ENCODE peak calls at places on chromosomes 4 and X, in eight cellular contexts. T, D, C, A, O, Z, N and L are unnamed samples.

GRCh38 chr4:109160494-109160893 is 142.0 kb downstream of the COL25A1 start:
- DNase-seq in A (no peak), O (no peak), C (no peak), T (no peak), N (no peak), D (no peak), Z (no peak), L (no peak)

GRCh38 chr4:54095110-54095800 is 4.7 kb upstream of the GSX2 start:
- DNase-seq in Z (no peak), O (no peak), C (no peak), D (no peak), N (no peak), T (no peak), A (no peak), L (no peak)

GRCh38 chrX:49838374-49838773 is 9.3 kb downstream of the PAGE4 start:
- DNase-seq in D (peak; percentile 59), Z (peak; percentile 3), O (peak; percentile 4), A (no peak), C (peak; percentile 3), N (peak; percentile 31), T (peak; percentile 13), L (peak; percentile 4)

GRCh38 chrX:119521246-119521645 is 44.0 kb downstream of the STEEP1 start:
- DNase-seq in N (no peak), Z (no peak), O (no peak), T (no peak), A (no peak), D (no peak), C (no peak), L (no peak)

GRCh38 chrX:78199851-78200250 is 60.4 kb upstream of the TAF9B start:
- DNase-seq in Z (no peak), A (peak; percentile 28), C (peak; percentile 10), D (no peak), N (peak; percentile 35), O (no peak), T (no peak), L (no peak)

GRCh38 chr4:76610751-76611150 is 175.7 kb downstream of the SHROOM3 start:
- DNase-seq in N (no peak), A (no peak), C (no peak), Z (no peak), O (no peak), T (no peak), D (no peak), L (no peak)

GRCh38 chrX:37608156-37608555 is 36.7 kb downstream of the LANCL3 start:
- DNase-seq in C (no peak), N (no peak), D (peak; percentile 15), T (no peak), A (no peak), Z (no peak), O (no peak), L (no peak)

GRCh38 chrX:109847257-109848187 is 114.5 kb upstream of the ACSL4 start:
- DNase-seq in D (peak; percentile 23), C (peak; percentile 26), Z (peak; percentile 90), O (no peak), N (peak; percentile 71), T (no peak), A (peak; percentile 78), L (no peak)

GRCh38 chr4:159107203-159107921 is 4.5 kb downstream of the RAPGEF2 start:
- DNase-seq in O (no peak), N (peak; percentile 28), Z (peak; percentile 53), C (no peak), D (no peak), T (no peak), A (no peak), L (no peak)

GRCh38 chr4:1855334-1856070 is 454 bp downstream of the LETM1 start:
- DNase-seq in O (peak; percentile 35), Z (no peak), D (no peak), C (peak; percentile 31), A (no peak), N (no peak), T (peak; percentile 37), L (no peak)

GRCh38 chr4:136634121-136634520 is 898.2 kb downstream of the PCDH18 start:
- DNase-seq in Z (no peak), O (no peak), A (no peak), T (no peak), D (no peak), N (no peak), C (no peak), L (no peak)

GRCh38 chrX:119240356-119240755 is 4.3 kb downstream of the PGRMC1 start:
- DNase-seq in Z (peak; percentile 87), T (no peak), A (no peak), N (peak; percentile 70), O (no peak), D (no peak), C (no peak), L (no peak)

GRCh38 chrX:11787564-11787963 is 29.5 kb downstream of the MSL3 start:
- DNase-seq in D (peak; percentile 96), Z (peak; percentile 38), O (peak; percentile 85), N (peak; percentile 75), A (no peak), T (peak; percentile 50), C (no peak), L (peak; percentile 40)

GRCh38 chr4:147985376-147985775 is 253.5 kb downstream of the ARHGAP10 start:
- DNase-seq in T (no peak), D (no peak), Z (no peak), O (no peak), N (no peak), A (no peak), C (no peak), L (no peak)

GRCh38 chrX:72018277-72019112 is 107.8 kb downstream of the NHSL2 start:
- DNase-seq in Z (peak; percentile 89), T (peak; percentile 84), C (peak; percentile 96), N (peak; percentile 90), D (peak; percentile 97), O (peak; percentile 81), A (peak; percentile 66), L (peak; percentile 52)

GRCh38 chr4:127846765-127847164 is 33.9 kb upstream of the PLK4 start:
- DNase-seq in D (no peak), C (no peak), O (no peak), N (no peak), Z (no peak), T (no peak), A (no peak), L (no peak)

GRCh38 chr4:2289311-2289954 is 27.5 kb upstream of the MXD4 start:
- DNase-seq in O (no peak), A (no peak), D (no peak), N (no peak), T (no peak), Z (no peak), C (no peak), L (no peak)

GRCh38 chrX:18290200-18290599 is 64.3 kb downstream of the SCML2 start:
- DNase-seq in N (no peak), Z (no peak), C (no peak), O (no peak), A (no peak), T (no peak), D (peak; percentile 44), L (no peak)

GRCh38 chr4:8819421-8820177 is 52.0 kb downstream of the HMX1 start:
- DNase-seq in C (no peak), Z (no peak), O (no peak), A (no peak), D (no peak), N (no peak), T (peak; percentile 5), L (no peak)

GRCh38 chr4:100848865-100849264 is 331.0 kb upstream of the EMCN start:
- DNase-seq in A (no peak), O (peak; percentile 13), D (peak; percentile 28), T (no peak), Z (no peak), N (no peak), C (no peak), L (no peak)

GRCh38 chrX:130626521-130626920 is 224.7 kb downstream of the RBMX2 start:
- DNase-seq in N (no peak), Z (peak; percentile 49), D (no peak), C (no peak), O (no peak), A (no peak), T (no peak), L (no peak)

GRCh38 chrX:40154853-40155616 is 57.3 kb upstream of the BCOR start:
- DNase-seq in N (peak; percentile 53), C (no peak), A (peak; percentile 71), Z (no peak), T (peak; percentile 66), O (no peak), D (peak; percentile 81), L (peak; percentile 27)

GRCh38 chr4:80173387-80173786 is 23.9 kb upstream of the PRDM8 start:
- DNase-seq in T (no peak), O (peak; percentile 65), D (no peak), Z (peak; percentile 89), N (peak; percentile 54), C (no peak), A (no peak), L (no peak)

GRCh38 chrX:131393426-131393825 is 104.3 kb upstream of the IGSF1 start:
- DNase-seq in Z (no peak), D (no peak), O (no peak), A (no peak), C (no peak), N (no peak), T (no peak), L (no peak)

GRCh38 chr4:76198411-76199237 is 15.0 kb downstream of the SCARB2 start:
- DNase-seq in C (no peak), O (peak; percentile 65), T (peak; percentile 85), N (peak; percentile 87), Z (peak; percentile 93), D (no peak), A (no peak), L (peak; percentile 83)

GRCh38 chr4:94342713-94343112 is at the start of gene HPGDS:
- DNase-seq in T (no peak), D (no peak), C (no peak), A (no peak), N (no peak), O (no peak), Z (no peak), L (no peak)

GRCh38 chr4:37685211-37685725 is 908 bp downstream of the RELL1 start:
- DNase-seq in T (peak; percentile 29), N (peak; percentile 50), C (no peak), O (peak; percentile 31), D (peak; percentile 27), Z (peak; percentile 52), A (no peak), L (no peak)

GRCh38 chr4:75015627-75016026 is 82.7 kb downstream of the PARM1 start:
- DNase-seq in Z (no peak), C (no peak), A (no peak), D (no peak), O (no peak), N (no peak), T (no peak), L (no peak)

GRCh38 chr4:104500452-104500851 is 5.8 kb upstream of the CXXC4 start:
- DNase-seq in N (no peak), O (no peak), D (no peak), C (no peak), T (peak; percentile 19), Z (no peak), A (no peak), L (no peak)

GRCh38 chrX:114584434-114584943 is 603 bp downstream of the HTR2C start:
- DNase-seq in Z (no peak), C (no peak), N (no peak), O (no peak), D (peak; percentile 69), T (no peak), A (no peak), L (no peak)

GRCh38 chr4:119581480-119581879 is 47.1 kb downstream of the PDE5A start:
- DNase-seq in A (no peak), N (no peak), T (no peak), O (no peak), Z (no peak), C (no peak), D (no peak), L (no peak)

GRCh38 chrX:115226929-115227328 is 7.0 kb downstream of the LRCH2 start:
- DNase-seq in Z (peak; percentile 9), D (peak; percentile 64), N (peak; percentile 54), T (no peak), C (no peak), O (no peak), A (peak; percentile 63), L (no peak)

GRCh38 chrX:100643943-100644587 is at the start of gene SRPX2:
- DNase-seq in N (peak; percentile 90), T (peak; percentile 50), A (peak; percentile 90), O (peak; percentile 2), Z (peak; percentile 91), D (peak; percentile 39), C (peak; percentile 14), L (peak; percentile 14)